ENCODE peak calls at places on chromosome 9, in five cellular contexts. One of them, this sample, is unnamed.

GRCh38 chr9:116000748-116001329 is 152.8 kb upstream of the PAPPA start:
- DNase-seq in H1: no peak
- DNase-seq in HepG2: peak
- DNase-seq in K562: peak
- DNase-seq in GM12878: no peak
- DNase-seq in this sample: peak

GRCh38 chr9:73179594-73179993 is 27.9 kb downstream of the ANXA1 start:
- DNase-seq in H1: no peak
- DNase-seq in GM12878: no peak
- DNase-seq in K562: no peak
- DNase-seq in HepG2: no peak
- DNase-seq in this sample: peak

GRCh38 chr9:128007566-128008138 is 26.9 kb upstream of the EEIG1 start:
- DNase-seq in H1: no peak
- DNase-seq in GM12878: peak
- DNase-seq in HepG2: peak
- DNase-seq in K562: peak
- DNase-seq in this sample: peak

GRCh38 chr9:3740690-3741419 is 215.1 kb upstream of the RFX3 start:
- DNase-seq in K562: no peak
- DNase-seq in GM12878: no peak
- DNase-seq in HepG2: no peak
- DNase-seq in H1: no peak
- DNase-seq in this sample: no peak

GRCh38 chr9:86547596-86547995 is 193.4 kb upstream of the TUT7 start:
- DNase-seq in HepG2: no peak
- DNase-seq in GM12878: no peak
- DNase-seq in H1: no peak
- DNase-seq in K562: no peak
- DNase-seq in this sample: no peak

GRCh38 chr9:75754090-75754489 is 136.4 kb upstream of the PCSK5 start:
- DNase-seq in K562: no peak
- DNase-seq in GM12878: no peak
- DNase-seq in H1: no peak
- DNase-seq in HepG2: no peak
- DNase-seq in this sample: no peak

GRCh38 chr9:134591573-134591981 is 50.0 kb upstream of the COL5A1 start:
- DNase-seq in GM12878: no peak
- DNase-seq in H1: no peak
- DNase-seq in HepG2: no peak
- DNase-seq in K562: no peak
- DNase-seq in this sample: no peak

GRCh38 chr9:77883846-77884771 is 147.5 kb downstream of the GNAQ start:
- DNase-seq in K562: no peak
- DNase-seq in H1: peak
- DNase-seq in HepG2: no peak
- DNase-seq in GM12878: no peak
- DNase-seq in this sample: no peak

GRCh38 chr9:37034320-37034937 is 361 bp upstream of the PAX5 start:
- DNase-seq in K562: no peak
- DNase-seq in HepG2: no peak
- DNase-seq in GM12878: no peak
- DNase-seq in H1: no peak
- DNase-seq in this sample: no peak

GRCh38 chr9:111451570-111451969 is 32.6 kb downstream of the ECPAS start:
- DNase-seq in GM12878: no peak
- DNase-seq in H1: no peak
- DNase-seq in K562: no peak
- DNase-seq in HepG2: no peak
- DNase-seq in this sample: no peak

GRCh38 chr9:78575791-78576190 is 278.9 kb downstream of the PSAT1 start:
- DNase-seq in K562: no peak
- DNase-seq in HepG2: no peak
- DNase-seq in H1: no peak
- DNase-seq in GM12878: no peak
- DNase-seq in this sample: no peak

GRCh38 chr9:35079041-35079425 is 709 bp downstream of the FANCG start:
- DNase-seq in K562: no peak
- DNase-seq in GM12878: no peak
- DNase-seq in H1: no peak
- DNase-seq in HepG2: no peak
- DNase-seq in this sample: no peak

GRCh38 chr9:16867571-16868311 is 2.7 kb downstream of the BNC2 start:
- DNase-seq in HepG2: peak
- DNase-seq in H1: no peak
- DNase-seq in GM12878: no peak
- DNase-seq in K562: no peak
- DNase-seq in this sample: no peak

GRCh38 chr9:36135791-36136276 is 699 bp upstream of the GLIPR2 start:
- DNase-seq in K562: no peak
- DNase-seq in HepG2: no peak
- DNase-seq in H1: no peak
- DNase-seq in GM12878: no peak
- DNase-seq in this sample: no peak

GRCh38 chr9:7613931-7614330 is 185.6 kb downstream of the DMAC1 start:
- DNase-seq in HepG2: no peak
- DNase-seq in H1: no peak
- DNase-seq in GM12878: no peak
- DNase-seq in K562: no peak
- DNase-seq in this sample: no peak

GRCh38 chr9:93058357-93059096 is at the start of gene SUSD3:
- DNase-seq in H1: peak
- DNase-seq in GM12878: peak
- DNase-seq in HepG2: peak
- DNase-seq in K562: peak
- DNase-seq in this sample: peak

GRCh38 chr9:93060746-93061259 is 2.3 kb downstream of the SUSD3 start:
- DNase-seq in GM12878: peak
- DNase-seq in K562: peak
- DNase-seq in HepG2: no peak
- DNase-seq in H1: no peak
- DNase-seq in this sample: no peak

GRCh38 chr9:93057703-93058356 is 671 bp upstream of the SUSD3 start:
- DNase-seq in K562: no peak
- DNase-seq in HepG2: no peak
- DNase-seq in GM12878: no peak
- DNase-seq in H1: no peak
- DNase-seq in this sample: no peak

GRCh38 chr9:93059960-93060591 is 1.6 kb downstream of the SUSD3 start:
- DNase-seq in H1: no peak
- DNase-seq in K562: no peak
- DNase-seq in GM12878: no peak
- DNase-seq in HepG2: no peak
- DNase-seq in this sample: no peak

GRCh38 chr9:93059097-93059959 is 827 bp downstream of the SUSD3 start:
- DNase-seq in HepG2: no peak
- DNase-seq in K562: peak
- DNase-seq in H1: no peak
- DNase-seq in GM12878: no peak
- DNase-seq in this sample: no peak
- H3K27ac ChIP-seq in HepG2: peak
- H3K27ac ChIP-seq in K562: peak
- H3K27ac ChIP-seq in H1: no peak
- H3K27ac ChIP-seq in GM12878: peak
- H3K27ac ChIP-seq in this sample: peak

GRCh38 chr9:129561594-129562281 is 59.2 kb downstream of the C9orf50 start:
- DNase-seq in HepG2: no peak
- DNase-seq in K562: no peak
- DNase-seq in GM12878: no peak
- DNase-seq in H1: no peak
- DNase-seq in this sample: no peak
- TF ChIP-seq SRF in HepG2: no peak
- TF ChIP-seq SRF in K562: no peak
- TF ChIP-seq SRF in GM12878: no peak
- TF ChIP-seq SRF in H1: no peak
- TF ChIP-seq SRF in this sample: no peak

GRCh38 chr9:100852088-100852487 is 176.4 kb upstream of the PLPPR1 start:
- DNase-seq in H1: no peak
- DNase-seq in HepG2: no peak
- DNase-seq in GM12878: no peak
- DNase-seq in K562: no peak
- DNase-seq in this sample: no peak

DNA sequence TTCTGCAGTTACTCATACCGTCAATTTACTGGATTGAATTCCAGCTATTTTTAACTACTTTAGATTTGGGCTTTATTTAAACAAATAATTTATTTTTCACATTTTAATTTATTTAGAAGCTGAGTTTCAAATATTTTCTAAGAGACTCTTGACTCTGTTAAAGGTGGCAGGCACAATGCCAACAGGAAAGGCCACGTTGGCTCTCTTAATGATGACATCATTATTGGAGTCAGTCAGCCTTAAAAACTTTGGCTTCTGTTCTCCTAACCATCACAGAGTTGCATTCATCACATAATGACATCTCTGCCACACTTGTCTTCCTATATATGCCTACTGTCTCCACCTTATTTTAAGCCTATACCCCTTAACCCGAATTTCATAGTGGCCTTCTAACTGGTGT is 172.3 kb upstream of the PLPPR1 start:
- DNase-seq in GM12878: no peak
- DNase-seq in HepG2: no peak
- DNase-seq in H1: no peak
- DNase-seq in K562: no peak
- DNase-seq in this sample: no peak
- TF ChIP-seq YY1 in GM12878: no peak
- TF ChIP-seq YY1 in HepG2: no peak
- TF ChIP-seq YY1 in H1: no peak
- TF ChIP-seq YY1 in K562: no peak
- TF ChIP-seq YY1 in this sample: no peak

GRCh38 chr9:70861797-70862196 is 259.6 kb downstream of the TRPM3 start:
- DNase-seq in GM12878: no peak
- DNase-seq in HepG2: no peak
- DNase-seq in K562: no peak
- DNase-seq in H1: no peak
- DNase-seq in this sample: no peak

GRCh38 chr9:70865471-70865870 is 255.9 kb downstream of the TRPM3 start:
- DNase-seq in K562: no peak
- DNase-seq in GM12878: no peak
- DNase-seq in H1: no peak
- DNase-seq in HepG2: no peak
- DNase-seq in this sample: no peak

GRCh38 chr9:70856411-70856810 is 265.0 kb downstream of the TRPM3 start:
- DNase-seq in K562: no peak
- DNase-seq in H1: no peak
- DNase-seq in GM12878: no peak
- DNase-seq in HepG2: no peak
- DNase-seq in this sample: no peak

GRCh38 chr9:70859694-70860093 is 261.7 kb downstream of the TRPM3 start:
- DNase-seq in GM12878: no peak
- DNase-seq in HepG2: no peak
- DNase-seq in H1: no peak
- DNase-seq in K562: no peak
- DNase-seq in this sample: no peak

GRCh38 chr9:70861376-70861775 is 260.0 kb downstream of the TRPM3 start:
- DNase-seq in GM12878: no peak
- DNase-seq in H1: no peak
- DNase-seq in HepG2: no peak
- DNase-seq in K562: no peak
- DNase-seq in this sample: no peak
- H3K27ac ChIP-seq in GM12878: no peak
- H3K27ac ChIP-seq in H1: no peak
- H3K27ac ChIP-seq in HepG2: no peak
- H3K27ac ChIP-seq in K562: no peak
- H3K27ac ChIP-seq in this sample: no peak

This sample was measured in HCT116.